ENCODE peak calls at places on chromosomes 13 and 19, in nine cellular contexts. One of them, this sample, is unnamed.

GRCh38 chr13:44908712-44909111 is 80.6 kb downstream of the NUFIP1 start:
- DNase-seq in fibroblast of gingiva: no peak
- DNase-seq in fibroblast of lung: no peak
- DNase-seq in NAMALWA: no peak
- DNase-seq in activated CD4-positive, CD25-positive, alpha-beta regulatory T cell: no peak
- DNase-seq in ACHN: no peak
- DNase-seq in activated naive CD8-positive, alpha-beta T cell treated with anti-CD3 and anti-CD28 coated beads for 36 hours: no peak
- DNase-seq in kidney glomerular epithelial cell: no peak
- DNase-seq in stimulated activated CD4-positive, alpha-beta T cell treated with anti-CD3 and anti-CD28 coated beads, Interleukin-1b, Interleukin-23, amount 100 ng/mL, for 24 hours: no peak
- DNase-seq in this sample: no peak

GRCh38 chr19:38831142-38831605 is 420 bp downstream of the ECH1 start:
- DNase-seq in fibroblast of lung: peak; percentile 98
- DNase-seq in kidney glomerular epithelial cell: peak; percentile 73
- DNase-seq in ACHN: peak; percentile 96
- DNase-seq in stimulated activated CD4-positive, alpha-beta T cell treated with anti-CD3 and anti-CD28 coated beads, Interleukin-1b, Interleukin-23, amount 100 ng/mL, for 24 hours: no peak
- DNase-seq in fibroblast of gingiva: peak; percentile 90
- DNase-seq in activated CD4-positive, CD25-positive, alpha-beta regulatory T cell: no peak
- DNase-seq in NAMALWA: peak; percentile 45
- DNase-seq in activated naive CD8-positive, alpha-beta T cell treated with anti-CD3 and anti-CD28 coated beads for 36 hours: peak; percentile 42
- DNase-seq in this sample: no peak

GRCh38 chr19:1961545-1961878 is 20.5 kb downstream of the CSNK1G2 start:
- DNase-seq in NAMALWA: no peak
- DNase-seq in kidney glomerular epithelial cell: peak; percentile 71
- DNase-seq in activated CD4-positive, CD25-positive, alpha-beta regulatory T cell: no peak
- DNase-seq in fibroblast of lung: no peak
- DNase-seq in ACHN: peak; percentile 37
- DNase-seq in stimulated activated CD4-positive, alpha-beta T cell treated with anti-CD3 and anti-CD28 coated beads, Interleukin-1b, Interleukin-23, amount 100 ng/mL, for 24 hours: no peak
- DNase-seq in activated naive CD8-positive, alpha-beta T cell treated with anti-CD3 and anti-CD28 coated beads for 36 hours: no peak
- DNase-seq in fibroblast of gingiva: no peak
- DNase-seq in this sample: no peak

GRCh38 chr19:35783469-35784400 is 8.4 kb downstream of the ARHGAP33 start:
- DNase-seq in kidney glomerular epithelial cell: no peak
- DNase-seq in fibroblast of lung: no peak
- DNase-seq in activated CD4-positive, CD25-positive, alpha-beta regulatory T cell: no peak
- DNase-seq in ACHN: no peak
- DNase-seq in fibroblast of gingiva: no peak
- DNase-seq in stimulated activated CD4-positive, alpha-beta T cell treated with anti-CD3 and anti-CD28 coated beads, Interleukin-1b, Interleukin-23, amount 100 ng/mL, for 24 hours: no peak
- DNase-seq in activated naive CD8-positive, alpha-beta T cell treated with anti-CD3 and anti-CD28 coated beads for 36 hours: no peak
- DNase-seq in NAMALWA: no peak
- DNase-seq in this sample: no peak

GRCh38 chr19:16398530-16399241 is 73.1 kb downstream of the EPS15L1 start:
- DNase-seq in NAMALWA: peak; percentile 26
- DNase-seq in ACHN: no peak
- DNase-seq in kidney glomerular epithelial cell: no peak
- DNase-seq in activated CD4-positive, CD25-positive, alpha-beta regulatory T cell: no peak
- DNase-seq in activated naive CD8-positive, alpha-beta T cell treated with anti-CD3 and anti-CD28 coated beads for 36 hours: no peak
- DNase-seq in stimulated activated CD4-positive, alpha-beta T cell treated with anti-CD3 and anti-CD28 coated beads, Interleukin-1b, Interleukin-23, amount 100 ng/mL, for 24 hours: no peak
- DNase-seq in fibroblast of lung: peak; percentile 23
- DNase-seq in fibroblast of gingiva: no peak
- DNase-seq in this sample: no peak

GRCh38 chr19:19042732-19043274 is 9.4 kb downstream of the ARMC6 start:
- DNase-seq in stimulated activated CD4-positive, alpha-beta T cell treated with anti-CD3 and anti-CD28 coated beads, Interleukin-1b, Interleukin-23, amount 100 ng/mL, for 24 hours: no peak
- DNase-seq in kidney glomerular epithelial cell: no peak
- DNase-seq in activated naive CD8-positive, alpha-beta T cell treated with anti-CD3 and anti-CD28 coated beads for 36 hours: no peak
- DNase-seq in fibroblast of gingiva: no peak
- DNase-seq in ACHN: no peak
- DNase-seq in NAMALWA: no peak
- DNase-seq in activated CD4-positive, CD25-positive, alpha-beta regulatory T cell: no peak
- DNase-seq in fibroblast of lung: no peak
- DNase-seq in this sample: no peak

GRCh38 chr19:45876411-45877197 is 9.3 kb downstream of the IRF2BP1 start:
- DNase-seq in kidney glomerular epithelial cell: peak; percentile 8
- DNase-seq in fibroblast of gingiva: no peak
- DNase-seq in activated CD4-positive, CD25-positive, alpha-beta regulatory T cell: no peak
- DNase-seq in ACHN: no peak
- DNase-seq in stimulated activated CD4-positive, alpha-beta T cell treated with anti-CD3 and anti-CD28 coated beads, Interleukin-1b, Interleukin-23, amount 100 ng/mL, for 24 hours: no peak
- DNase-seq in activated naive CD8-positive, alpha-beta T cell treated with anti-CD3 and anti-CD28 coated beads for 36 hours: peak; percentile 55
- DNase-seq in NAMALWA: no peak
- DNase-seq in fibroblast of lung: peak; percentile 47
- DNase-seq in this sample: no peak

GRCh38 chr19:39915101-39915847 is 19.2 kb downstream of the FCGBP start:
- DNase-seq in kidney glomerular epithelial cell: no peak
- DNase-seq in fibroblast of gingiva: no peak
- DNase-seq in activated CD4-positive, CD25-positive, alpha-beta regulatory T cell: no peak
- DNase-seq in stimulated activated CD4-positive, alpha-beta T cell treated with anti-CD3 and anti-CD28 coated beads, Interleukin-1b, Interleukin-23, amount 100 ng/mL, for 24 hours: no peak
- DNase-seq in fibroblast of lung: no peak
- DNase-seq in NAMALWA: no peak
- DNase-seq in activated naive CD8-positive, alpha-beta T cell treated with anti-CD3 and anti-CD28 coated beads for 36 hours: no peak
- DNase-seq in ACHN: no peak
- DNase-seq in this sample: no peak

This sample was measured in COLO829.